ENCODE peak calls at places on chromosome 1, in five cellular contexts. Q, G, L, I and E are unnamed samples.

GRCh38 chr1:165215676-165216075 is 140.8 kb downstream of the LMX1A start:
- DNase-seq in Q (no peak), I (no peak), L (no peak), G (no peak), E (no peak)

GRCh38 chr1:94538243-94538827 is 3.2 kb downstream of the F3 start:
- DNase-seq in G (no peak), I (no peak), L (no peak), Q (peak), E (no peak)

GRCh38 chr1:32972814-32973428 is 8.3 kb upstream of the RNF19B start:
- DNase-seq in Q (peak), G (no peak), L (peak), I (no peak), E (no peak)

GRCh38 chr1:188822248-188822647 is 1655.4 kb downstream of the BRINP3 start:
- DNase-seq in Q (no peak), I (no peak), G (no peak), L (no peak), E (no peak)

GRCh38 chr1:61645476-61645875 is 79.5 kb downstream of the TM2D1 start:
- DNase-seq in I (no peak), Q (no peak), G (no peak), L (no peak), E (no peak)

GRCh38 chr1:62301726-62302390 is 17.4 kb downstream of the KANK4 start:
- DNase-seq in Q (no peak), G (no peak), I (no peak), L (no peak), E (no peak)

GRCh38 chr1:190849346-190849745 is 371.7 kb upstream of the BRINP3 start:
- DNase-seq in G (no peak), Q (no peak), L (no peak), I (no peak), E (no peak)

GRCh38 chr1:61083014-61083798 is 845 bp downstream of the NFIA start:
- DNase-seq in G (no peak), I (no peak), Q (peak), L (no peak), E (no peak)

GRCh38 chr1:159940006-159940620 is 5.3 kb downstream of the IGSF9 start:
- DNase-seq in G (no peak), I (no peak), L (no peak), Q (no peak), E (no peak)

GRCh38 chr1:203299180-203299579 is 6.1 kb upstream of the BTG2 start:
- DNase-seq in I (no peak), L (no peak), G (no peak), Q (no peak), E (no peak)